ENCODE peak calls at places on chromosomes 13 and 19, in six cellular contexts. C, W, E, I, F and M are unnamed samples.

GRCh38 chr13:95530178-95530577 is 22.3 kb upstream of the CLDN10 start:
- DNase-seq in F (no peak), E (no peak), I (no peak), W (peak; percentile 38), C (no peak), M (no peak)

GRCh38 chr19:36136975-36137686 is 2.7 kb upstream of the CAPNS1 start:
- DNase-seq in F (no peak), I (no peak), W (no peak), E (no peak), C (peak; percentile 96), M (no peak)

GRCh38 chr19:35549174-35549788 is 3.9 kb downstream of the TMEM147 start:
- DNase-seq in I (no peak), W (peak; percentile 76), E (peak; percentile 83), F (no peak), C (peak; percentile 96), M (peak; percentile 65)

GRCh38 chr13:113009743-113010509 is 40.9 kb downstream of the MCF2L start:
- DNase-seq in F (no peak), C (no peak), I (no peak), W (peak; percentile 98), E (peak; percentile 94), M (no peak)

GRCh38 chr19:10182847-10183246 is 11.9 kb downstream of the DNMT1 start:
- DNase-seq in F (no peak), E (no peak), C (no peak), I (no peak), W (no peak), M (no peak)

GRCh38 chr13:98785405-98785804 is 32.9 kb upstream of the SLC15A1 start:
- DNase-seq in W (no peak), I (no peak), E (no peak), C (no peak), F (no peak), M (no peak)

GRCh38 chr19:46265217-46265828 is 31.5 kb upstream of the HIF3A start:
- DNase-seq in W (peak; percentile 70), E (peak; percentile 78), C (peak; percentile 91), I (peak; percentile 33), F (peak; percentile 79), M (peak; percentile 73)

GRCh38 chr19:21109116-21109515 is 27.1 kb downstream of the ZNF714 start:
- DNase-seq in F (no peak), C (no peak), E (no peak), I (no peak), W (no peak), M (no peak)

GRCh38 chr13:20426766-20427448 is 98.8 kb downstream of the CRYL1 start:
- DNase-seq in E (no peak), F (no peak), C (no peak), W (no peak), I (no peak), M (no peak)

GRCh38 chr13:66111628-66112027 is 1118.5 kb downstream of the PCDH9 start:
- DNase-seq in F (no peak), C (no peak), W (no peak), I (no peak), E (no peak), M (no peak)

GRCh38 chr19:48325265-48325910 is at the start of gene EMP3:
- DNase-seq in E (no peak), W (no peak), F (no peak), I (peak; percentile 38), C (peak; percentile 93), M (peak; percentile 94)
- TF ChIP-seq CHD2 in E (no peak), W (no peak), F (no peak), I (no peak), C (no peak), M (no peak)

DNA sequence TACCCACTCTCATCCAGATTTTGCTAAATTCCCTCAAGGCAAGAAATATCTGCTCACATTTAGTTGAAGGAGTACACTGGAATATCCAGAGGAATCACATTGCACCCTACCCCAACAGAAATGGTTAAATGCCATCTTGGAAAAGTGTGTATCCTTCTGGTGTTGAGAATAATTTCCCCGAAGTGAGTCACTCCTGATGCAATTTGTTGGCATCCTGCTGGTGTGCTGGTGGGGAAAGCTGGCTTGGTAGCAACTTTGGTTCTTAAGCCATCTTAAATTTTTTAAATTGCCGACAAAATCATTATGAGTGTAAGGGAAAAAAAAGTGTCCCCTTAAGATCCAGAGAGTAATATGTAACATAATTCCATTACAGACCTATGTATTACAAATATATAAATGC is 337.3 kb upstream of the DACH1 start:
- DNase-seq in F (no peak), E (no peak), I (no peak), W (no peak), C (no peak), M (no peak)
- TF ChIP-seq EP300 in F (no peak), E (no peak), I (no peak), W (no peak), C (no peak), M (no peak)

GRCh38 chr13:93284056-93284455 is 57.4 kb downstream of the GPC6 start:
- DNase-seq in W (no peak), F (no peak), I (no peak), C (no peak), E (no peak), M (no peak)

GRCh38 chr13:93280688-93281087 is 54.1 kb downstream of the GPC6 start:
- DNase-seq in F (no peak), E (no peak), I (no peak), W (no peak), C (no peak), M (no peak)

GRCh38 chr13:93283255-93283654 is 56.6 kb downstream of the GPC6 start:
- DNase-seq in C (no peak), I (no peak), E (peak; percentile 28), F (no peak), W (no peak), M (no peak)

GRCh38 chr13:93279982-93280381 is 53.4 kb downstream of the GPC6 start:
- DNase-seq in E (no peak), I (no peak), C (no peak), W (no peak), F (no peak), M (no peak)
- TF ChIP-seq CHD2 in E (no peak), I (no peak), C (no peak), W (no peak), F (no peak), M (no peak)

GRCh38 chr19:1248454-1249297 is at the start of gene MIDN:
- DNase-seq in C (no peak), E (peak; percentile 87), I (no peak), W (peak; percentile 75), F (no peak), M (peak; percentile 64)
- TF ChIP-seq EP300 in C (no peak), E (no peak), I (no peak), W (peak; percentile 35), F (no peak), M (no peak)

GRCh38 chr19:40813182-40813581 is 14.2 kb downstream of the EGLN2 start:
- DNase-seq in I (no peak), E (no peak), W (no peak), F (no peak), C (no peak), M (no peak)
- TF ChIP-seq CHD2 in I (no peak), E (no peak), W (no peak), F (no peak), C (no peak), M (no peak)

GRCh38 chr19:18321729-18322091 is 1.2 kb downstream of the LSM4 start:
- DNase-seq in I (no peak), W (no peak), F (no peak), C (no peak), E (peak; percentile 33), M (no peak)

GRCh38 chr19:18322318-18322758 is 538 bp downstream of the LSM4 start:
- DNase-seq in I (no peak), E (peak; percentile 73), C (peak; percentile 66), F (no peak), W (peak; percentile 74), M (peak; percentile 62)

GRCh38 chr19:18320865-18321728 is 1.8 kb downstream of the LSM4 start:
- DNase-seq in C (no peak), W (no peak), E (no peak), I (no peak), F (no peak), M (peak; percentile 38)

GRCh38 chr19:18317998-18318800 is 4.7 kb downstream of the LSM4 start:
- DNase-seq in E (peak; percentile 85), F (no peak), C (no peak), I (no peak), W (peak; percentile 54), M (peak; percentile 73)

DNA sequence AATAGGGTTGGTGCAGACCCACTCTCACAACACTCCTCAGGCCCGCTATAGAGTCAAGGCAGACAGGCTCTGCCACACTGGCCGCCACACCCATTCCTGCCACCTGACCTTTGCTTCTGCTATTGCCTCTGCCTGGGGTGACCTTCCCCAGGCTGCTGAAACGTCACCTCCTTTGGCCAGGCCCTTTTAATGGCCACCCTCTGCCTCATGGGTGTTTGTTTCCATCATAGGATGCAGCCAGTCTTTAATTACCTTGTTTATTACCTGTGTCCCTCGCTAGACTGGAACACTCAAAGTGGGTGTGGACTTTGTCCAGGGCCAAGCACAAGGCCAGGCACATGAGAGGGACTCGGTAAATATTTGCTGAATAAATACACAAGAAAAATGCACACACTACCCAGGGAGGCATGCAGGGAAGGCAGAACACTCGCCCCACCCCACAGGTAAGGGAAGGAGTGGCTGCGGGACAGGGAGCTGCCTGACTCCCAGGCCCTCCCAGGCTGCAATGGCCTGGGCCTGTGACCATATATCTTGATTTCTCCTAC is 3.2 kb downstream of the LSM4 start:
- DNase-seq in F (no peak), W (peak; percentile 81), E (no peak), C (no peak), I (no peak), M (peak; percentile 7)
- TF ChIP-seq EP300 in F (no peak), W (peak; percentile 83), E (no peak), C (no peak), I (no peak), M (no peak)

GRCh38 chr13:108733141-108733540 is 103.7 kb downstream of the MYO16 start:
- DNase-seq in I (no peak), E (no peak), C (no peak), F (no peak), W (no peak), M (no peak)
- TF ChIP-seq CHD2 in I (no peak), E (no peak), C (no peak), F (no peak), W (no peak), M (no peak)